ENCODE peak calls at places on chromosome 1, in ten cellular contexts. One of them, this sample, is unnamed.

GRCh38 chr1:94863919-94864318 is 43.8 kb downstream of the SLC44A3 start:
- DNase-seq in astrocyte of the spinal cord: peak
- DNase-seq in NCI-H2081 treated with DMSO at 0.1 percent for 48 hours: no peak
- DNase-seq in foreskin fibroblast: peak
- DNase-seq in activated CD8-positive, alpha-beta memory T cell treated with anti-CD3 and anti-CD28 coated beads for 24 hours: no peak
- DNase-seq in activated naive CD4-positive, alpha-beta T cell: no peak
- DNase-seq in T-helper 2 cell: no peak
- DNase-seq in stimulated activated naive CD4-positive, alpha-beta T cell: no peak
- DNase-seq in HEK293T: no peak
- DNase-seq in RWPE1: peak
- DNase-seq in this sample: no peak

GRCh38 chr1:31800677-31800967 is 15.2 kb downstream of the SPOCD1 start:
- DNase-seq in astrocyte of the spinal cord: no peak
- DNase-seq in NCI-H2081 treated with DMSO at 0.1 percent for 48 hours: no peak
- DNase-seq in foreskin fibroblast: no peak
- DNase-seq in activated CD8-positive, alpha-beta memory T cell treated with anti-CD3 and anti-CD28 coated beads for 24 hours: no peak
- DNase-seq in activated naive CD4-positive, alpha-beta T cell: no peak
- DNase-seq in T-helper 2 cell: no peak
- DNase-seq in stimulated activated naive CD4-positive, alpha-beta T cell: no peak
- DNase-seq in HEK293T: no peak
- DNase-seq in RWPE1: no peak
- DNase-seq in this sample: no peak

GRCh38 chr1:192879416-192879815 is 70.6 kb downstream of the RGS2 start:
- DNase-seq in astrocyte of the spinal cord: peak
- DNase-seq in NCI-H2081 treated with DMSO at 0.1 percent for 48 hours: no peak
- DNase-seq in foreskin fibroblast: peak
- DNase-seq in activated CD8-positive, alpha-beta memory T cell treated with anti-CD3 and anti-CD28 coated beads for 24 hours: no peak
- DNase-seq in activated naive CD4-positive, alpha-beta T cell: no peak
- DNase-seq in T-helper 2 cell: no peak
- DNase-seq in stimulated activated naive CD4-positive, alpha-beta T cell: no peak
- DNase-seq in HEK293T: no peak
- DNase-seq in RWPE1: no peak
- DNase-seq in this sample: no peak

GRCh38 chr1:117146067-117146466 is 24.5 kb upstream of the TRIM45 start:
- DNase-seq in astrocyte of the spinal cord: no peak
- DNase-seq in NCI-H2081 treated with DMSO at 0.1 percent for 48 hours: no peak
- DNase-seq in foreskin fibroblast: no peak
- DNase-seq in activated CD8-positive, alpha-beta memory T cell treated with anti-CD3 and anti-CD28 coated beads for 24 hours: no peak
- DNase-seq in activated naive CD4-positive, alpha-beta T cell: no peak
- DNase-seq in T-helper 2 cell: no peak
- DNase-seq in stimulated activated naive CD4-positive, alpha-beta T cell: no peak
- DNase-seq in HEK293T: no peak
- DNase-seq in RWPE1: no peak
- DNase-seq in this sample: no peak

GRCh38 chr1:13492711-13493110 is 21.1 kb downstream of the LRRC38 start:
- DNase-seq in astrocyte of the spinal cord: no peak
- DNase-seq in NCI-H2081 treated with DMSO at 0.1 percent for 48 hours: no peak
- DNase-seq in foreskin fibroblast: no peak
- DNase-seq in activated CD8-positive, alpha-beta memory T cell treated with anti-CD3 and anti-CD28 coated beads for 24 hours: no peak
- DNase-seq in activated naive CD4-positive, alpha-beta T cell: no peak
- DNase-seq in T-helper 2 cell: no peak
- DNase-seq in stimulated activated naive CD4-positive, alpha-beta T cell: no peak
- DNase-seq in HEK293T: no peak
- DNase-seq in RWPE1: no peak
- DNase-seq in this sample: no peak

GRCh38 chr1:201501812-201502510 is 5.0 kb downstream of the CSRP1 start:
- DNase-seq in astrocyte of the spinal cord: no peak
- DNase-seq in NCI-H2081 treated with DMSO at 0.1 percent for 48 hours: peak
- DNase-seq in foreskin fibroblast: no peak
- DNase-seq in activated CD8-positive, alpha-beta memory T cell treated with anti-CD3 and anti-CD28 coated beads for 24 hours: no peak
- DNase-seq in activated naive CD4-positive, alpha-beta T cell: no peak
- DNase-seq in T-helper 2 cell: no peak
- DNase-seq in stimulated activated naive CD4-positive, alpha-beta T cell: no peak
- DNase-seq in HEK293T: no peak
- DNase-seq in RWPE1: no peak
- DNase-seq in this sample: no peak

GRCh38 chr1:80498673-80499072 is 1302.1 kb upstream of the ADGRL2 start:
- DNase-seq in astrocyte of the spinal cord: no peak
- DNase-seq in NCI-H2081 treated with DMSO at 0.1 percent for 48 hours: no peak
- DNase-seq in foreskin fibroblast: no peak
- DNase-seq in activated CD8-positive, alpha-beta memory T cell treated with anti-CD3 and anti-CD28 coated beads for 24 hours: no peak
- DNase-seq in activated naive CD4-positive, alpha-beta T cell: no peak
- DNase-seq in T-helper 2 cell: no peak
- DNase-seq in stimulated activated naive CD4-positive, alpha-beta T cell: no peak
- DNase-seq in HEK293T: no peak
- DNase-seq in RWPE1: no peak
- DNase-seq in this sample: no peak

GRCh38 chr1:37537378-37537777 is 16.7 kb downstream of the SNIP1 start:
- DNase-seq in astrocyte of the spinal cord: peak
- DNase-seq in NCI-H2081 treated with DMSO at 0.1 percent for 48 hours: no peak
- DNase-seq in foreskin fibroblast: peak
- DNase-seq in activated CD8-positive, alpha-beta memory T cell treated with anti-CD3 and anti-CD28 coated beads for 24 hours: no peak
- DNase-seq in activated naive CD4-positive, alpha-beta T cell: no peak
- DNase-seq in T-helper 2 cell: no peak
- DNase-seq in stimulated activated naive CD4-positive, alpha-beta T cell: no peak
- DNase-seq in HEK293T: no peak
- DNase-seq in RWPE1: peak
- DNase-seq in this sample: no peak

GRCh38 chr1:105087496-105087895 is 1337.8 kb downstream of the AMY1C start:
- DNase-seq in astrocyte of the spinal cord: peak
- DNase-seq in NCI-H2081 treated with DMSO at 0.1 percent for 48 hours: no peak
- DNase-seq in foreskin fibroblast: peak
- DNase-seq in activated CD8-positive, alpha-beta memory T cell treated with anti-CD3 and anti-CD28 coated beads for 24 hours: no peak
- DNase-seq in activated naive CD4-positive, alpha-beta T cell: no peak
- DNase-seq in T-helper 2 cell: no peak
- DNase-seq in stimulated activated naive CD4-positive, alpha-beta T cell: no peak
- DNase-seq in HEK293T: no peak
- DNase-seq in RWPE1: peak
- DNase-seq in this sample: no peak

GRCh38 chr1:2480236-2480985 is 4.3 kb downstream of the PLCH2 start:
- DNase-seq in astrocyte of the spinal cord: no peak
- DNase-seq in NCI-H2081 treated with DMSO at 0.1 percent for 48 hours: no peak
- DNase-seq in foreskin fibroblast: no peak
- DNase-seq in activated CD8-positive, alpha-beta memory T cell treated with anti-CD3 and anti-CD28 coated beads for 24 hours: no peak
- DNase-seq in activated naive CD4-positive, alpha-beta T cell: no peak
- DNase-seq in T-helper 2 cell: no peak
- DNase-seq in stimulated activated naive CD4-positive, alpha-beta T cell: no peak
- DNase-seq in HEK293T: no peak
- DNase-seq in RWPE1: no peak
- DNase-seq in this sample: peak

GRCh38 chr1:20211511-20211931 is 25.2 kb upstream of the PLA2G2C start:
- DNase-seq in astrocyte of the spinal cord: no peak
- DNase-seq in NCI-H2081 treated with DMSO at 0.1 percent for 48 hours: no peak
- DNase-seq in foreskin fibroblast: peak
- DNase-seq in activated CD8-positive, alpha-beta memory T cell treated with anti-CD3 and anti-CD28 coated beads for 24 hours: no peak
- DNase-seq in activated naive CD4-positive, alpha-beta T cell: no peak
- DNase-seq in T-helper 2 cell: no peak
- DNase-seq in stimulated activated naive CD4-positive, alpha-beta T cell: no peak
- DNase-seq in HEK293T: no peak
- DNase-seq in RWPE1: peak
- DNase-seq in this sample: no peak

GRCh38 chr1:233244183-233244582 is 51.3 kb downstream of the PCNX2 start:
- DNase-seq in astrocyte of the spinal cord: no peak
- DNase-seq in NCI-H2081 treated with DMSO at 0.1 percent for 48 hours: no peak
- DNase-seq in foreskin fibroblast: peak
- DNase-seq in activated CD8-positive, alpha-beta memory T cell treated with anti-CD3 and anti-CD28 coated beads for 24 hours: no peak
- DNase-seq in activated naive CD4-positive, alpha-beta T cell: no peak
- DNase-seq in T-helper 2 cell: no peak
- DNase-seq in stimulated activated naive CD4-positive, alpha-beta T cell: no peak
- DNase-seq in HEK293T: no peak
- DNase-seq in RWPE1: no peak
- DNase-seq in this sample: no peak

GRCh38 chr1:115949156-115949555 is 27.2 kb upstream of the SLC22A15 start:
- DNase-seq in astrocyte of the spinal cord: no peak
- DNase-seq in NCI-H2081 treated with DMSO at 0.1 percent for 48 hours: no peak
- DNase-seq in foreskin fibroblast: peak
- DNase-seq in activated CD8-positive, alpha-beta memory T cell treated with anti-CD3 and anti-CD28 coated beads for 24 hours: no peak
- DNase-seq in activated naive CD4-positive, alpha-beta T cell: no peak
- DNase-seq in T-helper 2 cell: no peak
- DNase-seq in stimulated activated naive CD4-positive, alpha-beta T cell: no peak
- DNase-seq in HEK293T: no peak
- DNase-seq in RWPE1: peak
- DNase-seq in this sample: no peak

GRCh38 chr1:230099435-230099834 is 32.4 kb downstream of the GALNT2 start:
- DNase-seq in astrocyte of the spinal cord: no peak
- DNase-seq in NCI-H2081 treated with DMSO at 0.1 percent for 48 hours: no peak
- DNase-seq in foreskin fibroblast: no peak
- DNase-seq in activated CD8-positive, alpha-beta memory T cell treated with anti-CD3 and anti-CD28 coated beads for 24 hours: no peak
- DNase-seq in activated naive CD4-positive, alpha-beta T cell: no peak
- DNase-seq in T-helper 2 cell: no peak
- DNase-seq in stimulated activated naive CD4-positive, alpha-beta T cell: no peak
- DNase-seq in HEK293T: no peak
- DNase-seq in RWPE1: no peak
- DNase-seq in this sample: no peak

GRCh38 chr1:17102232-17102631 is 17.0 kb downstream of the PADI2 start:
- DNase-seq in astrocyte of the spinal cord: no peak
- DNase-seq in NCI-H2081 treated with DMSO at 0.1 percent for 48 hours: no peak
- DNase-seq in foreskin fibroblast: no peak
- DNase-seq in activated CD8-positive, alpha-beta memory T cell treated with anti-CD3 and anti-CD28 coated beads for 24 hours: no peak
- DNase-seq in activated naive CD4-positive, alpha-beta T cell: no peak
- DNase-seq in T-helper 2 cell: no peak
- DNase-seq in stimulated activated naive CD4-positive, alpha-beta T cell: no peak
- DNase-seq in HEK293T: no peak
- DNase-seq in RWPE1: no peak
- DNase-seq in this sample: no peak

GRCh38 chr1:151251656-151252470 is 2.7 kb upstream of the PSMD4 start:
- DNase-seq in astrocyte of the spinal cord: peak
- DNase-seq in NCI-H2081 treated with DMSO at 0.1 percent for 48 hours: peak
- DNase-seq in foreskin fibroblast: peak
- DNase-seq in activated CD8-positive, alpha-beta memory T cell treated with anti-CD3 and anti-CD28 coated beads for 24 hours: no peak
- DNase-seq in activated naive CD4-positive, alpha-beta T cell: peak
- DNase-seq in T-helper 2 cell: peak
- DNase-seq in stimulated activated naive CD4-positive, alpha-beta T cell: peak
- DNase-seq in HEK293T: peak
- DNase-seq in RWPE1: peak
- DNase-seq in this sample: peak

GRCh38 chr1:46554236-46555080 is 3.0 kb upstream of the KNCN start:
- DNase-seq in astrocyte of the spinal cord: no peak
- DNase-seq in NCI-H2081 treated with DMSO at 0.1 percent for 48 hours: no peak
- DNase-seq in foreskin fibroblast: no peak
- DNase-seq in activated CD8-positive, alpha-beta memory T cell treated with anti-CD3 and anti-CD28 coated beads for 24 hours: no peak
- DNase-seq in activated naive CD4-positive, alpha-beta T cell: no peak
- DNase-seq in T-helper 2 cell: no peak
- DNase-seq in stimulated activated naive CD4-positive, alpha-beta T cell: no peak
- DNase-seq in HEK293T: no peak
- DNase-seq in RWPE1: no peak
- DNase-seq in this sample: no peak

GRCh38 chr1:181423301-181423918 is 59.9 kb upstream of the CACNA1E start:
- DNase-seq in astrocyte of the spinal cord: peak
- DNase-seq in NCI-H2081 treated with DMSO at 0.1 percent for 48 hours: peak
- DNase-seq in foreskin fibroblast: peak
- DNase-seq in activated CD8-positive, alpha-beta memory T cell treated with anti-CD3 and anti-CD28 coated beads for 24 hours: no peak
- DNase-seq in activated naive CD4-positive, alpha-beta T cell: no peak
- DNase-seq in T-helper 2 cell: no peak
- DNase-seq in stimulated activated naive CD4-positive, alpha-beta T cell: peak
- DNase-seq in HEK293T: peak
- DNase-seq in RWPE1: peak
- DNase-seq in this sample: peak

GRCh38 chr1:171507435-171507834 is 22.1 kb downstream of the PRRC2C start:
- DNase-seq in astrocyte of the spinal cord: no peak
- DNase-seq in NCI-H2081 treated with DMSO at 0.1 percent for 48 hours: no peak
- DNase-seq in foreskin fibroblast: no peak
- DNase-seq in activated CD8-positive, alpha-beta memory T cell treated with anti-CD3 and anti-CD28 coated beads for 24 hours: no peak
- DNase-seq in activated naive CD4-positive, alpha-beta T cell: no peak
- DNase-seq in T-helper 2 cell: no peak
- DNase-seq in stimulated activated naive CD4-positive, alpha-beta T cell: no peak
- DNase-seq in HEK293T: no peak
- DNase-seq in RWPE1: no peak
- DNase-seq in this sample: no peak

GRCh38 chr1:183912265-183912886 is 107.5 kb downstream of the RGL1 start:
- DNase-seq in astrocyte of the spinal cord: no peak
- DNase-seq in NCI-H2081 treated with DMSO at 0.1 percent for 48 hours: no peak
- DNase-seq in foreskin fibroblast: no peak
- DNase-seq in activated CD8-positive, alpha-beta memory T cell treated with anti-CD3 and anti-CD28 coated beads for 24 hours: no peak
- DNase-seq in activated naive CD4-positive, alpha-beta T cell: no peak
- DNase-seq in T-helper 2 cell: no peak
- DNase-seq in stimulated activated naive CD4-positive, alpha-beta T cell: no peak
- DNase-seq in HEK293T: no peak
- DNase-seq in RWPE1: no peak
- DNase-seq in this sample: no peak

GRCh38 chr1:233113009-233113712 is 162.8 kb downstream of the NTPCR start:
- DNase-seq in astrocyte of the spinal cord: peak
- DNase-seq in NCI-H2081 treated with DMSO at 0.1 percent for 48 hours: no peak
- DNase-seq in foreskin fibroblast: peak
- DNase-seq in activated CD8-positive, alpha-beta memory T cell treated with anti-CD3 and anti-CD28 coated beads for 24 hours: no peak
- DNase-seq in activated naive CD4-positive, alpha-beta T cell: no peak
- DNase-seq in T-helper 2 cell: no peak
- DNase-seq in stimulated activated naive CD4-positive, alpha-beta T cell: no peak
- DNase-seq in HEK293T: peak
- DNase-seq in RWPE1: peak
- DNase-seq in this sample: no peak

GRCh38 chr1:47507921-47508894 is 70.4 kb downstream of the FOXD2 start:
- DNase-seq in astrocyte of the spinal cord: no peak
- DNase-seq in NCI-H2081 treated with DMSO at 0.1 percent for 48 hours: no peak
- DNase-seq in foreskin fibroblast: peak
- DNase-seq in activated CD8-positive, alpha-beta memory T cell treated with anti-CD3 and anti-CD28 coated beads for 24 hours: peak
- DNase-seq in activated naive CD4-positive, alpha-beta T cell: no peak
- DNase-seq in T-helper 2 cell: no peak
- DNase-seq in stimulated activated naive CD4-positive, alpha-beta T cell: no peak
- DNase-seq in HEK293T: peak
- DNase-seq in RWPE1: no peak
- DNase-seq in this sample: peak

GRCh38 chr1:34165422-34165921 is 442 bp upstream of the CSMD2 start:
- DNase-seq in astrocyte of the spinal cord: no peak
- DNase-seq in NCI-H2081 treated with DMSO at 0.1 percent for 48 hours: no peak
- DNase-seq in foreskin fibroblast: no peak
- DNase-seq in activated CD8-positive, alpha-beta memory T cell treated with anti-CD3 and anti-CD28 coated beads for 24 hours: no peak
- DNase-seq in activated naive CD4-positive, alpha-beta T cell: no peak
- DNase-seq in T-helper 2 cell: no peak
- DNase-seq in stimulated activated naive CD4-positive, alpha-beta T cell: no peak
- DNase-seq in HEK293T: no peak
- DNase-seq in RWPE1: no peak
- DNase-seq in this sample: peak

GRCh38 chr1:29708818-29709710 is 472.7 kb downstream of the PTPRU start:
- DNase-seq in astrocyte of the spinal cord: peak
- DNase-seq in NCI-H2081 treated with DMSO at 0.1 percent for 48 hours: peak
- DNase-seq in foreskin fibroblast: peak
- DNase-seq in activated CD8-positive, alpha-beta memory T cell treated with anti-CD3 and anti-CD28 coated beads for 24 hours: no peak
- DNase-seq in activated naive CD4-positive, alpha-beta T cell: no peak
- DNase-seq in T-helper 2 cell: no peak
- DNase-seq in stimulated activated naive CD4-positive, alpha-beta T cell: no peak
- DNase-seq in HEK293T: no peak
- DNase-seq in RWPE1: peak
- DNase-seq in this sample: peak

GRCh38 chr1:185694081-185694480 is 40.1 kb upstream of the HMCN1 start:
- DNase-seq in astrocyte of the spinal cord: no peak
- DNase-seq in NCI-H2081 treated with DMSO at 0.1 percent for 48 hours: no peak
- DNase-seq in foreskin fibroblast: peak
- DNase-seq in activated CD8-positive, alpha-beta memory T cell treated with anti-CD3 and anti-CD28 coated beads for 24 hours: no peak
- DNase-seq in activated naive CD4-positive, alpha-beta T cell: no peak
- DNase-seq in T-helper 2 cell: no peak
- DNase-seq in stimulated activated naive CD4-positive, alpha-beta T cell: no peak
- DNase-seq in HEK293T: no peak
- DNase-seq in RWPE1: no peak
- DNase-seq in this sample: no peak

GRCh38 chr1:207316622-207317510 is 4.6 kb upstream of the CD55 start:
- DNase-seq in astrocyte of the spinal cord: no peak
- DNase-seq in NCI-H2081 treated with DMSO at 0.1 percent for 48 hours: no peak
- DNase-seq in foreskin fibroblast: peak
- DNase-seq in activated CD8-positive, alpha-beta memory T cell treated with anti-CD3 and anti-CD28 coated beads for 24 hours: no peak
- DNase-seq in activated naive CD4-positive, alpha-beta T cell: no peak
- DNase-seq in T-helper 2 cell: no peak
- DNase-seq in stimulated activated naive CD4-positive, alpha-beta T cell: no peak
- DNase-seq in HEK293T: no peak
- DNase-seq in RWPE1: peak
- DNase-seq in this sample: no peak

GRCh38 chr1:30379684-30380624 is 343.4 kb downstream of the MATN1 start:
- DNase-seq in astrocyte of the spinal cord: peak
- DNase-seq in NCI-H2081 treated with DMSO at 0.1 percent for 48 hours: peak
- DNase-seq in foreskin fibroblast: peak
- DNase-seq in activated CD8-positive, alpha-beta memory T cell treated with anti-CD3 and anti-CD28 coated beads for 24 hours: peak
- DNase-seq in activated naive CD4-positive, alpha-beta T cell: no peak
- DNase-seq in T-helper 2 cell: peak
- DNase-seq in stimulated activated naive CD4-positive, alpha-beta T cell: no peak
- DNase-seq in HEK293T: peak
- DNase-seq in RWPE1: peak
- DNase-seq in this sample: peak

GRCh38 chr1:29960156-29960755 is 723.9 kb downstream of the PTPRU start:
- DNase-seq in astrocyte of the spinal cord: no peak
- DNase-seq in NCI-H2081 treated with DMSO at 0.1 percent for 48 hours: no peak
- DNase-seq in foreskin fibroblast: no peak
- DNase-seq in activated CD8-positive, alpha-beta memory T cell treated with anti-CD3 and anti-CD28 coated beads for 24 hours: no peak
- DNase-seq in activated naive CD4-positive, alpha-beta T cell: no peak
- DNase-seq in T-helper 2 cell: no peak
- DNase-seq in stimulated activated naive CD4-positive, alpha-beta T cell: no peak
- DNase-seq in HEK293T: no peak
- DNase-seq in RWPE1: no peak
- DNase-seq in this sample: no peak

This sample was measured in SK-N-SH.